ENCODE peak calls at places on chromosome 2, in eight cellular contexts. One of them, this sample, is unnamed.

GRCh38 chr2:118539290-118539689 is 308.2 kb downstream of the EN1 start:
- DNase-seq in lower lobe of right lung: no peak
- DNase-seq in skeletal muscle cell: peak; percentile 2
- DNase-seq in NCI-H460: peak; percentile 1
- DNase-seq in heart right ventricle: peak; percentile 7
- DNase-seq in lung microvascular endothelial cell: peak; percentile 15
- DNase-seq in NCI-H1105: no peak
- DNase-seq in cardiac muscle cell: peak; percentile 52
- DNase-seq in this sample: no peak

GRCh38 chr2:155810411-155810810 is 522.1 kb downstream of the NR4A2 start:
- DNase-seq in cardiac muscle cell: no peak
- DNase-seq in lung microvascular endothelial cell: no peak
- DNase-seq in NCI-H1105: no peak
- DNase-seq in lower lobe of right lung: no peak
- DNase-seq in skeletal muscle cell: no peak
- DNase-seq in NCI-H460: no peak
- DNase-seq in heart right ventricle: no peak
- DNase-seq in this sample: no peak

GRCh38 chr2:201130524-201131186 is 14.7 kb downstream of the CFLAR start:
- DNase-seq in NCI-H1105: no peak
- DNase-seq in lower lobe of right lung: no peak
- DNase-seq in NCI-H460: no peak
- DNase-seq in cardiac muscle cell: no peak
- DNase-seq in lung microvascular endothelial cell: peak; percentile 45
- DNase-seq in heart right ventricle: peak; percentile 36
- DNase-seq in skeletal muscle cell: peak; percentile 61
- DNase-seq in this sample: no peak

GRCh38 chr2:79975791-79976565 is 328.6 kb downstream of the LRRTM1 start:
- DNase-seq in NCI-H1105: no peak
- DNase-seq in lung microvascular endothelial cell: no peak
- DNase-seq in lower lobe of right lung: no peak
- DNase-seq in heart right ventricle: no peak
- DNase-seq in NCI-H460: no peak
- DNase-seq in cardiac muscle cell: no peak
- DNase-seq in skeletal muscle cell: no peak
- DNase-seq in this sample: no peak

GRCh38 chr2:161353543-161353942 is 45.3 kb downstream of the PSMD14 start:
- DNase-seq in lung microvascular endothelial cell: no peak
- DNase-seq in NCI-H460: no peak
- DNase-seq in lower lobe of right lung: no peak
- DNase-seq in heart right ventricle: no peak
- DNase-seq in skeletal muscle cell: no peak
- DNase-seq in cardiac muscle cell: no peak
- DNase-seq in NCI-H1105: no peak
- DNase-seq in this sample: no peak

GRCh38 chr2:72126186-72127100 is 21.2 kb downstream of the CYP26B1 start:
- DNase-seq in NCI-H1105: no peak
- DNase-seq in heart right ventricle: no peak
- DNase-seq in NCI-H460: no peak
- DNase-seq in skeletal muscle cell: no peak
- DNase-seq in lung microvascular endothelial cell: no peak
- DNase-seq in lower lobe of right lung: no peak
- DNase-seq in cardiac muscle cell: no peak
- DNase-seq in this sample: peak; percentile 38

GRCh38 chr2:217792611-217793527 is 209.9 kb downstream of the TNS1 start:
- DNase-seq in skeletal muscle cell: no peak
- DNase-seq in NCI-H460: no peak
- DNase-seq in heart right ventricle: no peak
- DNase-seq in lung microvascular endothelial cell: no peak
- DNase-seq in cardiac muscle cell: no peak
- DNase-seq in lower lobe of right lung: no peak
- DNase-seq in NCI-H1105: no peak
- DNase-seq in this sample: no peak

GRCh38 chr2:156800781-156801366 is 364.7 kb downstream of the GPD2 start:
- DNase-seq in NCI-H460: no peak
- DNase-seq in skeletal muscle cell: no peak
- DNase-seq in lung microvascular endothelial cell: no peak
- DNase-seq in NCI-H1105: no peak
- DNase-seq in heart right ventricle: no peak
- DNase-seq in cardiac muscle cell: no peak
- DNase-seq in lower lobe of right lung: no peak
- DNase-seq in this sample: no peak

GRCh38 chr2:24970483-24971299 is 1.1 kb downstream of the DNAJC27 start:
- DNase-seq in lower lobe of right lung: no peak
- DNase-seq in skeletal muscle cell: no peak
- DNase-seq in NCI-H460: no peak
- DNase-seq in heart right ventricle: no peak
- DNase-seq in NCI-H1105: no peak
- DNase-seq in lung microvascular endothelial cell: no peak
- DNase-seq in cardiac muscle cell: peak; percentile 44
- DNase-seq in this sample: no peak

GRCh38 chr2:106990307-106990706 is 104.3 kb upstream of the ST6GAL2 start:
- DNase-seq in NCI-H460: no peak
- DNase-seq in heart right ventricle: no peak
- DNase-seq in skeletal muscle cell: peak; percentile 94
- DNase-seq in lung microvascular endothelial cell: no peak
- DNase-seq in lower lobe of right lung: no peak
- DNase-seq in cardiac muscle cell: no peak
- DNase-seq in NCI-H1105: no peak
- DNase-seq in this sample: no peak

GRCh38 chr2:227515742-227516141 is 43.8 kb downstream of the AGFG1 start:
- DNase-seq in NCI-H1105: no peak
- DNase-seq in lung microvascular endothelial cell: no peak
- DNase-seq in NCI-H460: no peak
- DNase-seq in lower lobe of right lung: no peak
- DNase-seq in heart right ventricle: no peak
- DNase-seq in cardiac muscle cell: no peak
- DNase-seq in skeletal muscle cell: no peak
- DNase-seq in this sample: no peak

GRCh38 chr2:68765739-68766377 is 31.2 kb downstream of the ARHGAP25 start:
- DNase-seq in NCI-H460: no peak
- DNase-seq in lung microvascular endothelial cell: no peak
- DNase-seq in lower lobe of right lung: no peak
- DNase-seq in cardiac muscle cell: no peak
- DNase-seq in heart right ventricle: no peak
- DNase-seq in skeletal muscle cell: no peak
- DNase-seq in NCI-H1105: no peak
- DNase-seq in this sample: no peak

GRCh38 chr2:235494716-235495372 is 1.0 kb downstream of the AGAP1 start:
- DNase-seq in NCI-H1105: no peak
- DNase-seq in heart right ventricle: peak; percentile 29
- DNase-seq in lower lobe of right lung: peak; percentile 64
- DNase-seq in cardiac muscle cell: peak; percentile 47
- DNase-seq in lung microvascular endothelial cell: peak; percentile 48
- DNase-seq in NCI-H460: no peak
- DNase-seq in skeletal muscle cell: no peak
- DNase-seq in this sample: peak; percentile 53

GRCh38 chr2:132256251-132256902 is 94.6 kb upstream of the ANKRD30BL start:
- DNase-seq in NCI-H460: no peak
- DNase-seq in skeletal muscle cell: no peak
- DNase-seq in heart right ventricle: no peak
- DNase-seq in lower lobe of right lung: no peak
- DNase-seq in NCI-H1105: no peak
- DNase-seq in lung microvascular endothelial cell: no peak
- DNase-seq in cardiac muscle cell: no peak
- DNase-seq in this sample: no peak

GRCh38 chr2:72146357-72147302 is 1.0 kb downstream of the CYP26B1 start:
- DNase-seq in lower lobe of right lung: peak; percentile 30
- DNase-seq in NCI-H1105: no peak
- DNase-seq in skeletal muscle cell: no peak
- DNase-seq in cardiac muscle cell: no peak
- DNase-seq in heart right ventricle: no peak
- DNase-seq in NCI-H460: no peak
- DNase-seq in lung microvascular endothelial cell: no peak
- DNase-seq in this sample: peak; percentile 42

GRCh38 chr2:197940346-197940745 is 136.0 kb downstream of the PLCL1 start:
- DNase-seq in lung microvascular endothelial cell: no peak
- DNase-seq in cardiac muscle cell: no peak
- DNase-seq in skeletal muscle cell: no peak
- DNase-seq in NCI-H460: no peak
- DNase-seq in NCI-H1105: no peak
- DNase-seq in heart right ventricle: no peak
- DNase-seq in lower lobe of right lung: no peak
- DNase-seq in this sample: no peak

GRCh38 chr2:117714110-117714509 is 100.4 kb upstream of the DDX18 start:
- DNase-seq in heart right ventricle: no peak
- DNase-seq in skeletal muscle cell: no peak
- DNase-seq in NCI-H1105: no peak
- DNase-seq in cardiac muscle cell: no peak
- DNase-seq in lung microvascular endothelial cell: no peak
- DNase-seq in lower lobe of right lung: no peak
- DNase-seq in NCI-H460: no peak
- DNase-seq in this sample: no peak

GRCh38 chr2:60880633-60880987 is 764 bp upstream of the REL start:
- DNase-seq in lung microvascular endothelial cell: no peak
- DNase-seq in NCI-H1105: no peak
- DNase-seq in cardiac muscle cell: no peak
- DNase-seq in lower lobe of right lung: no peak
- DNase-seq in skeletal muscle cell: no peak
- DNase-seq in heart right ventricle: no peak
- DNase-seq in NCI-H460: no peak
- DNase-seq in this sample: no peak

GRCh38 chr2:98205901-98206300 is 118.9 kb downstream of the VWA3B start:
- DNase-seq in NCI-H1105: no peak
- DNase-seq in skeletal muscle cell: no peak
- DNase-seq in cardiac muscle cell: no peak
- DNase-seq in lower lobe of right lung: no peak
- DNase-seq in heart right ventricle: no peak
- DNase-seq in NCI-H460: no peak
- DNase-seq in lung microvascular endothelial cell: no peak
- DNase-seq in this sample: no peak

GRCh38 chr2:20471148-20471547 is 24.3 kb downstream of the RHOB start:
- DNase-seq in heart right ventricle: no peak
- DNase-seq in cardiac muscle cell: no peak
- DNase-seq in skeletal muscle cell: no peak
- DNase-seq in lung microvascular endothelial cell: no peak
- DNase-seq in NCI-H460: no peak
- DNase-seq in lower lobe of right lung: no peak
- DNase-seq in NCI-H1105: no peak
- DNase-seq in this sample: no peak

GRCh38 chr2:105005601-105006000 is 32.3 kb upstream of the MRPS9 start:
- DNase-seq in cardiac muscle cell: no peak
- DNase-seq in NCI-H460: no peak
- DNase-seq in lung microvascular endothelial cell: no peak
- DNase-seq in heart right ventricle: no peak
- DNase-seq in skeletal muscle cell: no peak
- DNase-seq in lower lobe of right lung: no peak
- DNase-seq in NCI-H1105: peak; percentile 2
- DNase-seq in this sample: peak; percentile 53

GRCh38 chr2:230968921-230969672 is 26.8 kb upstream of the SPATA3 start:
- DNase-seq in lung microvascular endothelial cell: no peak
- DNase-seq in skeletal muscle cell: no peak
- DNase-seq in lower lobe of right lung: no peak
- DNase-seq in NCI-H1105: no peak
- DNase-seq in NCI-H460: no peak
- DNase-seq in heart right ventricle: no peak
- DNase-seq in cardiac muscle cell: no peak
- DNase-seq in this sample: peak; percentile 27

GRCh38 chr2:174666786-174667369 is 69.3 kb upstream of the WIPF1 start:
- DNase-seq in lung microvascular endothelial cell: no peak
- DNase-seq in heart right ventricle: no peak
- DNase-seq in lower lobe of right lung: no peak
- DNase-seq in NCI-H1105: no peak
- DNase-seq in cardiac muscle cell: no peak
- DNase-seq in NCI-H460: no peak
- DNase-seq in skeletal muscle cell: no peak
- DNase-seq in this sample: no peak

GRCh38 chr2:132416080-132416911 is at the start of gene GPR39:
- DNase-seq in lower lobe of right lung: peak; percentile 94
- DNase-seq in heart right ventricle: peak; percentile 25
- DNase-seq in NCI-H460: peak; percentile 73
- DNase-seq in skeletal muscle cell: peak; percentile 95
- DNase-seq in lung microvascular endothelial cell: peak; percentile 2
- DNase-seq in cardiac muscle cell: peak; percentile 85
- DNase-seq in NCI-H1105: peak; percentile 70
- DNase-seq in this sample: peak; percentile 97

This sample was measured in left lobe of liver.